ENCODE peak calls at places on chromosomes 7 and 10, in seven cellular contexts. D is heart left ventricle, Z is ovary, A is endodermal cell, X is GM23248, V is neuronal stem cell, J is hepatocyte. U is an unnamed sample.

GRCh38 chr10:48287417-48288391 is 13.2 kb upstream of the FRMPD2 start:
- DNase-seq in D (no peak), Z (no peak), A (no peak), X (no peak), V (no peak), J (peak; percentile 34), U (no peak)

GRCh38 chr10:1094112-1095057 is 38.2 kb downstream of the WDR37 start:
- DNase-seq in D (no peak), Z (no peak), A (no peak), X (no peak), V (no peak), J (no peak), U (no peak)

GRCh38 chr7:152202056-152202455 is 176.6 kb downstream of the GALNT11 start:
- DNase-seq in D (no peak), Z (no peak), A (no peak), X (peak; percentile 77), V (no peak), J (no peak), U (no peak)

GRCh38 chr7:127677433-127678230 is 25.6 kb downstream of the SND1 start:
- DNase-seq in D (no peak), Z (no peak), A (no peak), X (no peak), V (no peak), J (no peak), U (no peak)

GRCh38 chr10:79191951-79192676 is 123.3 kb downstream of the ZMIZ1 start:
- DNase-seq in D (no peak), Z (no peak), A (no peak), X (peak; percentile 67), V (no peak), J (no peak), U (no peak)

GRCh38 chr7:47493971-47494370 is 87.9 kb downstream of the TNS3 start:
- DNase-seq in D (no peak), Z (no peak), A (no peak), X (peak; percentile 24), V (no peak), J (no peak), U (no peak)

GRCh38 chr7:2979276-2979675 is 64.4 kb downstream of the CARD11 start:
- DNase-seq in D (no peak), Z (no peak), A (no peak), X (no peak), V (no peak), J (no peak), U (no peak)

GRCh38 chr7:69823151-69823744 is 225.0 kb downstream of the AUTS2 start:
- DNase-seq in D (no peak), Z (no peak), A (no peak), X (no peak), V (no peak), J (no peak), U (no peak)

GRCh38 chr10:120347644-120348043 is 109.4 kb upstream of the PLPP4 start:
- DNase-seq in D (no peak), Z (no peak), A (no peak), X (no peak), V (no peak), J (no peak), U (no peak)

GRCh38 chr10:93515071-93515962 is 18.9 kb downstream of the CEP55 start:
- DNase-seq in D (no peak), Z (no peak), A (no peak), X (peak; percentile 81), V (no peak), J (no peak), U (no peak)

GRCh38 chr7:94392391-94392782 is 2.3 kb upstream of the COL1A2 start:
- DNase-seq in D (no peak), Z (no peak), A (no peak), X (peak; percentile 71), V (no peak), J (no peak), U (no peak)

GRCh38 chr7:96987719-96988118 is 17.6 kb upstream of the DLX6 start:
- DNase-seq in D (no peak), Z (no peak), A (no peak), X (no peak), V (no peak), J (no peak), U (no peak)

GRCh38 chr7:105854516-105854915 is 21.9 kb downstream of the ATXN7L1 start:
- DNase-seq in D (no peak), Z (no peak), A (no peak), X (peak; percentile 32), V (no peak), J (no peak), U (no peak)

GRCh38 chr7:28155019-28155660 is 25.5 kb downstream of the JAZF1 start:
- DNase-seq in D (no peak), Z (no peak), A (no peak), X (peak; percentile 47), V (no peak), J (no peak), U (no peak)

GRCh38 chr10:126598009-126598408 is 72.5 kb downstream of the C10orf90 start:
- DNase-seq in D (peak; percentile 15), Z (no peak), A (peak; percentile 89), X (peak; percentile 67), V (peak; percentile 20), J (peak; percentile 59), U (no peak)

GRCh38 chr7:3244241-3244814 is 56.7 kb upstream of the SDK1 start:
- DNase-seq in D (no peak), Z (no peak), A (no peak), X (peak; percentile 33), V (no peak), J (peak; percentile 40), U (no peak)

GRCh38 chr10:118669020-118669766 is 73.7 kb upstream of the PRLHR start:
- DNase-seq in D (peak; percentile 45), Z (no peak), A (no peak), X (peak; percentile 82), V (no peak), J (no peak), U (no peak)

GRCh38 chr10:114400091-114400490 is 4.2 kb downstream of the AFAP1L2 start:
- DNase-seq in D (no peak), Z (peak; percentile 71), A (no peak), X (no peak), V (no peak), J (no peak), U (peak; percentile 58)

GRCh38 chr7:74455933-74456332 is 2.2 kb downstream of the GTF2IRD1 start:
- DNase-seq in D (no peak), Z (no peak), A (no peak), X (peak; percentile 18), V (no peak), J (peak; percentile 53), U (no peak)

GRCh38 chr7:20661884-20662283 is 46.4 kb downstream of the ABCB5 start:
- DNase-seq in D (no peak), Z (no peak), A (no peak), X (no peak), V (no peak), J (no peak), U (no peak)

GRCh38 chr7:18792866-18793595 is 297.5 kb downstream of the HDAC9 start:
- DNase-seq in D (no peak), Z (no peak), A (no peak), X (no peak), V (no peak), J (peak; percentile 24), U (no peak)

GRCh38 chr7:106071999-106072714 is 40.0 kb downstream of the SYPL1 start:
- DNase-seq in D (peak; percentile 56), Z (no peak), A (peak; percentile 54), X (no peak), V (no peak), J (peak; percentile 48), U (peak; percentile 64)

GRCh38 chr7:44177570-44178131 is 11.6 kb downstream of the GCK start:
- DNase-seq in D (no peak), Z (no peak), A (peak; percentile 58), X (peak; percentile 83), V (no peak), J (no peak), U (no peak)

DNA sequence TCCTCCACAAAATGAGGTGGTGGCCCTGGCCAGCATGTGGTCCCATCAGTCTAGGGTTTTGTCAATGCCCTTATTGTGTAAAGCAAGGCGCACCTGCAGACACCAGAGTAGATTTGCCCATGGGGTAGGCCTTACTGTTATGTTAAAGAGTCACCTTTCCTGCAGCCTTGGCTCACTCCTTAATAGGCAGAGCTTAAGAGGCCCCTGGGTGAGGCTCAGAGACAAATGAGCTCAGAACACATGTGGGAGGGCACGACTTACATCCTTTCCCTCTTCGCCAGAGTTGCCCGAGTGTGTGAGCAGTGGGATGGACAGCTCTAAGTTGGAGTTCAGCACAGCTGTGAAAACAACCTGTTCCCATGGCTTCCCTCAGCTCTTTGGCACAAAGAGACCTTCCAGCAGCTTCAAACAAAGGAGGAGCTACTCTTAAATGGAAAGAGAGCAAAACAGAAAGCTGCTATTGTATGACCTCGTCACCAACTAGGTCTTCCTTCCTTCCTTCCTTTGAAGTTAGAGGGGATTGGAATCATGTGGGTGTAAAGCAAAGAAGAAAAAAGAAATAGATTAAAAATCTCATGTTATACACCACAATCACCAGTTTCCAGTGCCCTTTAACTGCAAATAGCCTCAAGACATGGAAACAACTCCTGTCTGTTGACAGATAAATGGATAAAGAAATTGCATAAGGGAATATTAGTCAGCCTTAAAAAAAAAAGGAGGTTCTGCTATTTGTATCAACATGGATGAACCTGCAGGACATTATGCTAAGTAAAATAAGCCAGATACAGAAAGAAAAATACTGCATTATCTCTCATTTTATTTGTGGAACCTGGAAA is 11.9 kb upstream of the XPNPEP1 start:
- DNase-seq in D (peak; percentile 54), Z (no peak), A (peak; percentile 80), X (peak; percentile 65), V (peak; percentile 61), J (no peak), U (no peak)
- H3K27ac ChIP-seq in D (peak overlapping the region; percentile 62), Z (no peak overlapping the region), A (peak overlapping the region; percentile 54), X (peak overlapping the region; percentile 32), V (peak overlapping the region; percentile 81), J (no peak overlapping the region), U (no peak overlapping the region)

DNA sequence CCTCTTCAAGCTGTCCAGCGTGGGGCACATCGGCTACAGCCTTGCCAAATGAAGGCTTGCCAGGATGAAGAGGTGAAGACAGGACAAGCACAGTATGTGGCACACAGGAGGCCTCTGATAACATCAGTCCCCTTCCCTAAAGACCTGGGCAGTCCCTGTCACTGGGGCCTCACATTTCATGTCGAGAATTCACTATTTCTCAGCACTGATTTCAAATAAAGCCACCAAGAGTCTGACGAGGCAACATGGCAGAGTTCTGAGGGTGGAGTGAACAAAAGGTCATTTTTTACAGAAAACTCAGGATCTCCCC is 7.7 kb downstream of the GPRIN2 start:
- DNase-seq in D (no peak), Z (no peak), A (no peak), X (no peak), V (no peak), J (no peak), U (no peak)
- H3K27ac ChIP-seq in D (no peak overlapping the region), Z (no peak overlapping the region), A (no peak overlapping the region), X (no peak overlapping the region), V (no peak overlapping the region), J (no peak overlapping the region), U (no peak overlapping the region)

GRCh38 chr7:15864260-15864991 is 177.9 kb upstream of the MEOX2 start:
- DNase-seq in D (no peak), Z (no peak), A (no peak), X (peak; percentile 5), V (no peak), J (no peak), U (no peak)
- H3K27ac ChIP-seq in D (no peak overlapping the region), Z (no peak overlapping the region), A (no peak overlapping the region), X (no peak overlapping the region), V (no peak overlapping the region), J (no peak overlapping the region), U (no peak overlapping the region)

DNA sequence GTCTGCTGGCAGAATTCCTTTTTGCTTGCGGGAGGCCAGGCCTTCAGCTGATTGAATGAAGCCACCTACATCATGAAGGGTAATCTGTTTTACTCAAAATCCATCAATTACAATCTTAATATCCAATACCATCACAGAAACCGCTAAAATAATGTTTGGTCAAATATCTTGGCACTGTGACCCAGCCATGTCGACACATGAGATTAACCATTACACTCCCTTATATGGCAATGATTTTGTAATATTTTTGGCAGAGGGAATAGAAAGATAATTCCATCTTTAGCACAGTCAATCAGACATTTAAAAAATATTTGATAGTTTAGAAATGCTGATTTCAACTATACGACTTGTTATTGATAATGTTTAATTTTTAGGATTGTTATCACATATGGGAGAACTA is 36.5 kb upstream of the SLC39A12 start:
- DNase-seq in D (no peak), Z (no peak), A (no peak), X (no peak), V (no peak), J (no peak), U (no peak)
- H3K27ac ChIP-seq in D (peak overlapping the region; percentile 5), Z (no peak overlapping the region), A (no peak overlapping the region), X (no peak overlapping the region), V (no peak overlapping the region), J (no peak overlapping the region), U (no peak overlapping the region)

U was measured in uterus.